ENCODE peak calls at places on chromosomes 7 and 10, in five cellular contexts. One of them, this sample, is unnamed. For H3K9me3, the result is how much of the 10 kb centered on the place peaks cover.

GRCh38 chr7:157188091-157188665 is 49.5 kb downstream of the UBE3C start:
- DNase-seq in psoas muscle: no peak
- DNase-seq in prostate gland: no peak
- DNase-seq in A549: no peak
- DNase-seq in heart left ventricle: no peak
- DNase-seq in this sample: no peak

GRCh38 chr10:96890580-96890979 is 58.5 kb downstream of the LCOR start:
- DNase-seq in A549: no peak
- DNase-seq in psoas muscle: no peak
- DNase-seq in heart left ventricle: no peak
- DNase-seq in prostate gland: no peak
- DNase-seq in this sample: no peak

GRCh38 chr7:32564542-32564941 is 69.3 kb downstream of the AVL9 start:
- DNase-seq in prostate gland: no peak
- DNase-seq in heart left ventricle: no peak
- DNase-seq in psoas muscle: no peak
- DNase-seq in A549: no peak
- DNase-seq in this sample: no peak

GRCh38 chr10:70685461-70685911 is 13.2 kb downstream of the ADAMTS14 start:
- DNase-seq in A549: no peak
- DNase-seq in heart left ventricle: no peak
- DNase-seq in psoas muscle: no peak
- DNase-seq in prostate gland: no peak
- DNase-seq in this sample: no peak

GRCh38 chr7:18762189-18762588 is 266.6 kb downstream of the HDAC9 start:
- DNase-seq in A549: no peak
- DNase-seq in prostate gland: no peak
- DNase-seq in psoas muscle: no peak
- DNase-seq in heart left ventricle: no peak
- DNase-seq in this sample: no peak

GRCh38 chr10:77428776-77429395 is 208.7 kb downstream of the KCNMA1 start:
- DNase-seq in prostate gland: no peak
- DNase-seq in A549: peak
- DNase-seq in heart left ventricle: no peak
- DNase-seq in psoas muscle: peak
- DNase-seq in this sample: peak

GRCh38 chr10:96505150-96506136 is 8.3 kb downstream of the TLL2 start:
- DNase-seq in psoas muscle: no peak
- DNase-seq in heart left ventricle: no peak
- DNase-seq in prostate gland: no peak
- DNase-seq in A549: no peak
- DNase-seq in this sample: no peak

GRCh38 chr10:117163061-117163953 is 25.2 kb upstream of the VAX1 start:
- DNase-seq in heart left ventricle: no peak
- DNase-seq in A549: peak
- DNase-seq in prostate gland: no peak
- DNase-seq in psoas muscle: no peak
- DNase-seq in this sample: no peak

GRCh38 chr10:45509491-45509890 is 135.5 kb downstream of the ALOX5 start:
- DNase-seq in A549: no peak
- DNase-seq in prostate gland: no peak
- DNase-seq in psoas muscle: no peak
- DNase-seq in heart left ventricle: no peak
- DNase-seq in this sample: no peak

GRCh38 chr7:80463272-80463920 is 48.5 kb downstream of the GNAT3 start:
- DNase-seq in A549: no peak
- DNase-seq in psoas muscle: no peak
- DNase-seq in prostate gland: no peak
- DNase-seq in heart left ventricle: no peak
- DNase-seq in this sample: no peak

GRCh38 chr7:84939888-84940287 is 247.0 kb downstream of the SEMA3D start:
- DNase-seq in A549: no peak
- DNase-seq in psoas muscle: peak
- DNase-seq in heart left ventricle: no peak
- DNase-seq in prostate gland: no peak
- DNase-seq in this sample: no peak

GRCh38 chr10:31536297-31536696 is 217.3 kb downstream of the ZEB1 start:
- DNase-seq in A549: no peak
- DNase-seq in prostate gland: no peak
- DNase-seq in psoas muscle: no peak
- DNase-seq in heart left ventricle: no peak
- DNase-seq in this sample: no peak

GRCh38 chr10:21364196-21365114 is 161.0 kb downstream of the SKIDA1 start:
- DNase-seq in prostate gland: no peak
- DNase-seq in psoas muscle: no peak
- DNase-seq in heart left ventricle: peak
- DNase-seq in A549: peak
- DNase-seq in this sample: peak

GRCh38 chr10:74044419-74044818 is 46.5 kb downstream of the VCL start:
- DNase-seq in heart left ventricle: no peak
- DNase-seq in A549: no peak
- DNase-seq in prostate gland: no peak
- DNase-seq in psoas muscle: no peak
- DNase-seq in this sample: no peak

GRCh38 chr10:63976538-63976937 is 455.3 kb downstream of the REEP3 start:
- DNase-seq in prostate gland: peak
- DNase-seq in psoas muscle: no peak
- DNase-seq in A549: peak
- DNase-seq in heart left ventricle: no peak
- DNase-seq in this sample: peak

GRCh38 chr7:120114626-120115025 is 158.3 kb upstream of the KCND2 start:
- DNase-seq in A549: no peak
- DNase-seq in heart left ventricle: no peak
- DNase-seq in prostate gland: no peak
- DNase-seq in psoas muscle: no peak
- DNase-seq in this sample: no peak

GRCh38 chr10:31042670-31043069 is 11.0 kb upstream of the ZNF438 start:
- DNase-seq in heart left ventricle: no peak
- DNase-seq in A549: no peak
- DNase-seq in prostate gland: no peak
- DNase-seq in psoas muscle: no peak
- DNase-seq in this sample: no peak

GRCh38 chr7:67937717-67938191 is 941.1 kb downstream of the TYW1 start:
- DNase-seq in A549: peak
- DNase-seq in heart left ventricle: no peak
- DNase-seq in psoas muscle: no peak
- DNase-seq in prostate gland: peak
- DNase-seq in this sample: peak

GRCh38 chr7:6590645-6591110 is 857 bp downstream of the INTS15 start:
- DNase-seq in heart left ventricle: no peak
- DNase-seq in A549: no peak
- DNase-seq in psoas muscle: no peak
- DNase-seq in prostate gland: no peak
- DNase-seq in this sample: no peak

GRCh38 chr7:43850348-43851116 is 18.8 kb downstream of the MRPS24 start:
- DNase-seq in heart left ventricle: no peak
- DNase-seq in prostate gland: no peak
- DNase-seq in A549: no peak
- DNase-seq in psoas muscle: no peak
- DNase-seq in this sample: no peak

GRCh38 chr10:557792-558328 is 131.6 kb downstream of the DIP2C start:
- DNase-seq in psoas muscle: no peak
- DNase-seq in heart left ventricle: no peak
- DNase-seq in prostate gland: no peak
- DNase-seq in A549: no peak
- DNase-seq in this sample: no peak

GRCh38 chr7:30596043-30596641 is 1.5 kb downstream of the GARS1 start:
- DNase-seq in prostate gland: no peak
- DNase-seq in heart left ventricle: no peak
- DNase-seq in psoas muscle: no peak
- DNase-seq in A549: peak
- DNase-seq in this sample: no peak

GRCh38 chr7:1899201-1899600 is 229.1 kb downstream of the ELFN1 start:
- DNase-seq in A549: no peak
- DNase-seq in heart left ventricle: no peak
- DNase-seq in psoas muscle: peak
- DNase-seq in prostate gland: no peak
- DNase-seq in this sample: peak

GRCh38 chr10:17802966-17803365 is 6.2 kb upstream of the MRC1 start:
- DNase-seq in psoas muscle: no peak
- DNase-seq in A549: no peak
- DNase-seq in heart left ventricle: no peak
- DNase-seq in prostate gland: no peak
- DNase-seq in this sample: no peak

GRCh38 chr10:7593068-7593467 is 73.7 kb downstream of the ITIH5 start:
- DNase-seq in A549: no peak
- DNase-seq in heart left ventricle: peak
- DNase-seq in psoas muscle: no peak
- DNase-seq in prostate gland: peak
- DNase-seq in this sample: no peak

GRCh38 chr10:49558194-49558593 is 19.3 kb upstream of the ERCC6 start:
- DNase-seq in heart left ventricle: no peak
- DNase-seq in prostate gland: no peak
- DNase-seq in psoas muscle: no peak
- DNase-seq in A549: no peak
- DNase-seq in this sample: no peak

GRCh38 chr7:16651391-16652254 is 5.6 kb downstream of the BZW2 start:
- DNase-seq in prostate gland: no peak
- DNase-seq in A549: no peak
- DNase-seq in heart left ventricle: no peak
- DNase-seq in psoas muscle: no peak
- DNase-seq in this sample: no peak

GRCh38 chr7:76191783-76192240 is 9.9 kb upstream of the SRRM3 start:
- DNase-seq in psoas muscle: no peak
- DNase-seq in prostate gland: no peak
- DNase-seq in heart left ventricle: no peak
- DNase-seq in A549: no peak
- DNase-seq in this sample: no peak

GRCh38 chr7:55280031-55280454 is 85.1 kb upstream of the LANCL2 start:
- DNase-seq in A549: peak
- DNase-seq in heart left ventricle: peak
- DNase-seq in prostate gland: peak
- DNase-seq in psoas muscle: peak
- DNase-seq in this sample: peak

GRCh38 chr7:6254891-6255290 is 17.5 kb downstream of the CYTH3 start:
- DNase-seq in A549: no peak
- DNase-seq in psoas muscle: no peak
- DNase-seq in prostate gland: no peak
- DNase-seq in heart left ventricle: no peak
- DNase-seq in this sample: no peak

GRCh38 chr10:82980321-82980720 is 1105.3 kb downstream of the NRG3 start:
- DNase-seq in A549: no peak
- DNase-seq in psoas muscle: no peak
- DNase-seq in prostate gland: no peak
- DNase-seq in heart left ventricle: no peak
- DNase-seq in this sample: no peak

GRCh38 chr7:16046045-16046444 is 359.6 kb upstream of the MEOX2 start:
- DNase-seq in A549: no peak
- DNase-seq in psoas muscle: no peak
- DNase-seq in heart left ventricle: no peak
- DNase-seq in prostate gland: no peak
- DNase-seq in this sample: no peak

GRCh38 chr7:68984331-68984730 is 613.9 kb upstream of the AUTS2 start:
- DNase-seq in prostate gland: no peak
- DNase-seq in psoas muscle: no peak
- DNase-seq in heart left ventricle: no peak
- DNase-seq in A549: no peak
- DNase-seq in this sample: no peak

GRCh38 chr7:108072739-108073138 is 57.4 kb downstream of the LAMB4 start:
- DNase-seq in heart left ventricle: no peak
- DNase-seq in prostate gland: no peak
- DNase-seq in psoas muscle: no peak
- DNase-seq in A549: no peak
- DNase-seq in this sample: no peak
- TF ChIP-seq CTCF in heart left ventricle: no peak
- TF ChIP-seq CTCF in prostate gland: no peak
- TF ChIP-seq CTCF in psoas muscle: no peak
- TF ChIP-seq CTCF in A549: no peak
- TF ChIP-seq CTCF in this sample: no peak

GRCh38 chr10:133113847-133114246 is 26.1 kb downstream of the ADGRA1 start:
- DNase-seq in A549: no peak
- DNase-seq in prostate gland: no peak
- DNase-seq in psoas muscle: peak
- DNase-seq in heart left ventricle: no peak
- DNase-seq in this sample: no peak
- H3K9me3 ChIP-seq in A549: under half
- H3K9me3 ChIP-seq in prostate gland: under half
- H3K9me3 ChIP-seq in psoas muscle: under half
- H3K9me3 ChIP-seq in heart left ventricle: under half
- H3K9me3 ChIP-seq in this sample: under half

GRCh38 chr7:121561717-121562116 is 165.6 kb upstream of the FAM3C start:
- DNase-seq in A549: no peak
- DNase-seq in heart left ventricle: no peak
- DNase-seq in psoas muscle: no peak
- DNase-seq in prostate gland: no peak
- DNase-seq in this sample: no peak

GRCh38 chr7:121558288-121558687 is 162.2 kb upstream of the FAM3C start:
- DNase-seq in A549: no peak
- DNase-seq in prostate gland: no peak
- DNase-seq in heart left ventricle: no peak
- DNase-seq in psoas muscle: no peak
- DNase-seq in this sample: no peak

GRCh38 chr7:121562274-121562673 is 166.2 kb upstream of the FAM3C start:
- DNase-seq in prostate gland: no peak
- DNase-seq in heart left ventricle: no peak
- DNase-seq in psoas muscle: no peak
- DNase-seq in A549: no peak
- DNase-seq in this sample: no peak

GRCh38 chr7:121557034-121557892 is 161.2 kb upstream of the FAM3C start:
- DNase-seq in prostate gland: no peak
- DNase-seq in psoas muscle: no peak
- DNase-seq in heart left ventricle: no peak
- DNase-seq in A549: no peak
- DNase-seq in this sample: no peak

GRCh38 chr7:121563177-121563576 is 167.1 kb upstream of the FAM3C start:
- DNase-seq in A549: no peak
- DNase-seq in psoas muscle: no peak
- DNase-seq in heart left ventricle: no peak
- DNase-seq in prostate gland: no peak
- DNase-seq in this sample: no peak
- TF ChIP-seq CTCF in A549: no peak
- TF ChIP-seq CTCF in psoas muscle: no peak
- TF ChIP-seq CTCF in heart left ventricle: no peak
- TF ChIP-seq CTCF in prostate gland: no peak
- TF ChIP-seq CTCF in this sample: no peak

GRCh38 chr10:42578019-42578418 is 60.4 kb downstream of the ZNF33B start:
- DNase-seq in psoas muscle: no peak
- DNase-seq in heart left ventricle: no peak
- DNase-seq in A549: no peak
- DNase-seq in prostate gland: no peak
- DNase-seq in this sample: no peak

DNA sequence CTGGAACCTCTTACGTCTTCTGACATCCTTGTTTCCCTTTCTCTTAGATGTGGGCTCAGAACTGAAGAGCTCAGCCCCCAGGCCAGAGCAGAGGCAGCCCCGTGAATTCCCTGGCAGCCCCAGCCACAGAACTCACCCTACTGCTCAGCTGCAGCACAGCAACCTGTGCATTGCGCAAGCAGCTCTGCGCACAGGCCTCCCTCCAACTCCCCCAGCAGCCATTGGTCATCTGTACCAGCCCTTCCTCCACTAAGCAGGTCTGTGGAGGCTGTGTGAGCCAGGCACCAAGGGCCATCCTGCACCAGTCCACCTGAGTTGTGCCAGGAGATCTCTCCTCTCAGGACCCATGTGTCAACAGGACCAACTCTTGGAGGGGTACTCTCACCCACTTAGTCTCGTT is 54.5 kb downstream of the ZNF33B start:
- DNase-seq in prostate gland: no peak
- DNase-seq in A549: no peak
- DNase-seq in psoas muscle: no peak
- DNase-seq in heart left ventricle: no peak
- DNase-seq in this sample: no peak
- H3K9me3 ChIP-seq in prostate gland: under half
- H3K9me3 ChIP-seq in A549: half or more
- H3K9me3 ChIP-seq in psoas muscle: under half
- H3K9me3 ChIP-seq in heart left ventricle: under half
- H3K9me3 ChIP-seq in this sample: under half